ENCODE peak calls at places on chromosomes 5 and 9, in four cellular contexts. H, T, S and F are unnamed samples.
A peak's percentile ranks its signal among the peaks of the same experiment; 100 is the strongest.

GRCh38 chr5:172798422-172799215 is 27.6 kb upstream of the DUSP1 start:
- DNase-seq in H (no peak), T (peak; percentile 71), S (peak; percentile 85), F (peak; percentile 94)

GRCh38 chr5:101244621-101245020 is 341.5 kb upstream of the ST8SIA4 start:
- DNase-seq in H (no peak), T (no peak), S (no peak), F (no peak)

GRCh38 chr9:68577778-68578591 is 37.3 kb upstream of the TMEM252 start:
- DNase-seq in H (no peak), T (no peak), S (no peak), F (no peak)

GRCh38 chr5:51380603-51381207 is 2.5 kb upstream of the ISL1 start:
- DNase-seq in H (no peak), T (peak; percentile 56), S (no peak), F (peak; percentile 8)

GRCh38 chr9:112545237-112545636 is 58.6 kb downstream of the KIAA1958 start:
- DNase-seq in H (no peak), T (no peak), S (no peak), F (no peak)

GRCh38 chr5:122726990-122727616 is 47.8 kb upstream of the SNX2 start:
- DNase-seq in H (no peak), T (peak; percentile 89), S (peak; percentile 80), F (peak; percentile 22)

GRCh38 chr9:127955294-127956015 is 17.8 kb upstream of the DPM2 start:
- DNase-seq in H (peak; percentile 68), T (peak; percentile 21), S (no peak), F (no peak)

GRCh38 chr9:121133104-121133816 is 58.5 kb downstream of the CNTRL start:
- DNase-seq in H (no peak), T (no peak), S (no peak), F (no peak)

GRCh38 chr5:73339711-73340110 is 108.9 kb downstream of the FOXD1 start:
- DNase-seq in H (no peak), T (no peak), S (no peak), F (no peak)

GRCh38 chr9:134178394-134178780 is 14.0 kb upstream of the RNU6ATAC start:
- DNase-seq in H (no peak), T (no peak), S (no peak), F (no peak)

GRCh38 chr5:175710361-175710760 is 52.5 kb downstream of the HRH2 start:
- DNase-seq in H (no peak), T (no peak), S (no peak), F (no peak)

GRCh38 chr9:96219615-96220257 is 82.2 kb downstream of the HSD17B3 start:
- DNase-seq in H (peak; percentile 31), T (peak; percentile 18), S (peak; percentile 43), F (peak; percentile 18)

GRCh38 chr5:132266031-132266835 is 8.7 kb downstream of the PDLIM4 start:
- DNase-seq in H (no peak), T (no peak), S (no peak), F (no peak)

GRCh38 chr5:139108056-139108811 is 89.9 kb downstream of the SIL1 start:
- DNase-seq in H (no peak), T (no peak), S (peak; percentile 22), F (peak; percentile 71)

GRCh38 chr5:177959315-177959714 is 36.7 kb downstream of the PROP1 start:
- DNase-seq in H (no peak), T (no peak), S (no peak), F (no peak)

GRCh38 chr5:7537573-7537972 is 141.6 kb downstream of the ADCY2 start:
- DNase-seq in H (no peak), T (no peak), S (no peak), F (no peak)

GRCh38 chr9:20524776-20525175 is 97.5 kb downstream of the MLLT3 start:
- DNase-seq in H (no peak), T (no peak), S (no peak), F (no peak)

GRCh38 chr5:142316051-142316450 is 8.8 kb downstream of the SPRY4 start:
- DNase-seq in H (peak; percentile 55), T (peak; percentile 82), S (peak; percentile 74), F (peak; percentile 67)

GRCh38 chr5:174567506-174568141 is 156.8 kb upstream of the MSX2 start:
- DNase-seq in H (no peak), T (no peak), S (no peak), F (no peak)

GRCh38 chr5:126808619-126809018 is 31.7 kb downstream of the LMNB1 start:
- DNase-seq in H (no peak), T (peak; percentile 53), S (peak; percentile 65), F (peak; percentile 47)

GRCh38 chr5:39211773-39212172 is 7.6 kb downstream of the FYB1 start:
- DNase-seq in H (no peak), T (no peak), S (no peak), F (no peak)

GRCh38 chr9:92964607-92964975 is 17.3 kb downstream of the FGD3 start:
- DNase-seq in H (no peak), T (no peak), S (no peak), F (no peak)

GRCh38 chr5:126488362-126489065 is 65.3 kb downstream of the GRAMD2B start:
- DNase-seq in H (no peak), T (no peak), S (no peak), F (no peak)

GRCh38 chr5:177319913-177320588 is 8.4 kb upstream of the MXD3 start:
- DNase-seq in H (no peak), T (no peak), S (no peak), F (no peak)

GRCh38 chr5:173864126-173865075 is 23.7 kb upstream of the CPEB4 start:
- DNase-seq in H (peak; percentile 18), T (no peak), S (no peak), F (no peak)

GRCh38 chr5:18314192-18314778 is 680.0 kb downstream of the TAF11L14 start:
- DNase-seq in H (no peak), T (peak; percentile 32), S (peak; percentile 42), F (peak; percentile 40)

GRCh38 chr5:50711280-50711679 is 44.8 kb downstream of the PARP8 start:
- DNase-seq in H (peak; percentile 11), T (no peak), S (peak; percentile 1), F (peak; percentile 30)

GRCh38 chr9:6944093-6944551 is 186.3 kb downstream of the KDM4C start:
- DNase-seq in H (no peak), T (peak; percentile 80), S (peak; percentile 77), F (peak; percentile 65)

GRCh38 chr5:1139806-1140187 is 27.9 kb upstream of the SLC12A7 start:
- DNase-seq in H (no peak), T (no peak), S (no peak), F (no peak)

GRCh38 chr9:70874451-70874850 is 247.0 kb downstream of the TRPM3 start:
- DNase-seq in H (no peak), T (no peak), S (peak; percentile 42), F (no peak)

GRCh38 chr9:99748690-99749089 is 73.0 kb upstream of the NR4A3 start:
- DNase-seq in H (no peak), T (no peak), S (no peak), F (peak; percentile 5)

GRCh38 chr9:111034146-111034545 is 4.1 kb downstream of the LPAR1 start:
- DNase-seq in H (no peak), T (no peak), S (no peak), F (peak; percentile 83)
- H3K4me3 ChIP-seq in H (no peak overlapping the region), T (no peak overlapping the region), S (no peak overlapping the region), F (no peak overlapping the region)

GRCh38 chr5:168991991-168992390 is 308.9 kb downstream of the SLIT3 start:
- DNase-seq in H (no peak), T (no peak), S (no peak), F (no peak)

GRCh38 chr5:168991311-168991710 is 309.6 kb downstream of the SLIT3 start:
- DNase-seq in H (no peak), T (no peak), S (no peak), F (no peak)

GRCh38 chr5:168989731-168990505 is 311.0 kb downstream of the SLIT3 start:
- DNase-seq in H (no peak), T (no peak), S (no peak), F (no peak)

GRCh38 chr5:168995024-168995423 is 305.9 kb downstream of the SLIT3 start:
- DNase-seq in H (no peak), T (no peak), S (no peak), F (no peak)

GRCh38 chr5:168992687-168993086 is 308.3 kb downstream of the SLIT3 start:
- DNase-seq in H (no peak), T (no peak), S (no peak), F (no peak)
- TF ChIP-seq CTCF in H (no peak), T (no peak), S (no peak), F (no peak)

DNA sequence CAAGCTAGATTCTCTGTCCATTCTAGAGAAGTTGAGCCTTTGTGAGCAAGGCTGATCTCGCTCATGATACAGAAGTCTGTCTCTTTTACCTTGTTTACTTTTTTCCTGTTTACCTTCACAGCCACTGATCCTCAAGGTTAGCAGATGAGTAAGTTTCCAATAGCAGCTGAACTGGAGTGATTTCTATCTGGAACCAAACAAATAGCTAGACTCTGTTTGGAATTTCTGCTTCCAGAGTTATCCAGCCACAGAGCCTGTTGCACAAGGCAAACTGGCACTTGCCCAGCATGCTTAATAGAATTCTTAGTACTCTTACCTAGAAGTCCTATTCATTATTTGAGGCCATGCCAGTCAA is 12.8 kb upstream of the PANK3 start:
- DNase-seq in H (no peak), T (no peak), S (peak; percentile 76), F (peak; percentile 59)
- H3K4me3 ChIP-seq in H (no peak overlapping the region), T (no peak overlapping the region), S (no peak overlapping the region), F (no peak overlapping the region)

GRCh38 chr9:8779478-8779877 is 979.9 kb upstream of the DMAC1 start:
- DNase-seq in H (no peak), T (no peak), S (no peak), F (no peak)
- TF ChIP-seq CTCF in H (no peak), T (no peak), S (no peak), F (no peak)

DNA sequence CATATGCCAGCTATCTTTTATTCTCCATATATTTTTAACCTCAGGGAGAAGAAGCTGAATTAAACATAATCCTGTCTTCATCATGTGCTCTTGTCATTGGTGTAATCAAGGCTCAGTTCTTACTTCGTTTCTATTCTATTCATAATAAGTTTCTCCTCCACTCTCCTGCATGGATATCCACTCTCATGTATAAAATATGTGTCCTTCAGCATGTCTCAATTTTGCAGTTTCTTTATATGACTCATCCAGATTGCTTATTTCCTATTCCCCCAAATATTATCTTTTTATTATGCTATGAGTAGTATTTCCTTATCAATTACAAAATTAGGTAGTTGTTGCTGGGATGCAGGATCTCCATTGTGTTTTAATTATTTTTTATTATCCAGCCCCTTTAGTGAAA is 643.7 kb upstream of the ACO1 start:
- DNase-seq in H (no peak), T (no peak), S (no peak), F (peak; percentile 2)
- H3K4me3 ChIP-seq in H (no peak overlapping the region), T (no peak overlapping the region), S (no peak overlapping the region), F (no peak overlapping the region)